ENCODE peak calls at places on chromosomes 3 and 15, in six cellular contexts. L is C1 segment of cervical spinal cord; R is stimulated activated CD4-positive, alpha-beta T cell treated with anti-CD3 and anti-CD28 coated beads, Interleukin-2, amount 100 ng/mL, for 24 hours; H is endothelial cell; S is CD4-positive, alpha-beta memory T cell; B is RPMI8226. M is an unnamed sample.

GRCh38 chr15:74994236-74994635 is 1.1 kb upstream of the SCAMP5 start:
- DNase-seq in S (no peak), H (no peak), R (no peak), L (peak; percentile 23), B (no peak), M (no peak)

GRCh38 chr15:76903251-76903681 is 1.9 kb downstream of the SCAPER start:
- DNase-seq in B (peak; percentile 42), S (peak; percentile 31), R (no peak), H (no peak), L (no peak), M (no peak)

GRCh38 chr15:40754574-40754882 is 526 bp downstream of the RMDN3 start:
- DNase-seq in S (no peak), L (no peak), B (peak; percentile 21), R (no peak), H (no peak), M (peak; percentile 89)

GRCh38 chr15:66886686-66887273 is 178.6 kb upstream of the SMAD3 start:
- DNase-seq in H (no peak), L (no peak), S (no peak), R (no peak), B (no peak), M (peak; percentile 88)

GRCh38 chr15:94703591-94703990 is 472.2 kb downstream of the MCTP2 start:
- DNase-seq in R (no peak), B (no peak), H (no peak), S (no peak), L (no peak), M (no peak)

GRCh38 chr3:156812521-156813335 is 13.4 kb upstream of the LEKR1 start:
- DNase-seq in H (no peak), S (no peak), L (no peak), R (no peak), B (peak; percentile 32), M (no peak)

GRCh38 chr3:38556640-38557358 is 60.7 kb downstream of the EXOG start:
- DNase-seq in B (no peak), L (no peak), S (no peak), R (no peak), H (no peak), M (no peak)

GRCh38 chr3:42552830-42553229 is 28.9 kb downstream of the SEC22C start:
- DNase-seq in L (no peak), R (no peak), B (no peak), S (no peak), H (no peak), M (no peak)

GRCh38 chr15:89837134-89837829 is 22.6 kb upstream of the ANPEP start:
- DNase-seq in H (no peak), R (no peak), B (no peak), L (no peak), S (no peak), M (no peak)

GRCh38 chr3:15486020-15486419 is 35.5 kb downstream of the COLQ start:
- DNase-seq in B (no peak), L (no peak), R (no peak), S (no peak), H (no peak), M (no peak)

GRCh38 chr15:43518073-43518761 is 809 bp downstream of the MAP1A start:
- DNase-seq in H (no peak), S (no peak), L (peak; percentile 77), R (no peak), B (no peak), M (no peak)

GRCh38 chr15:75037685-75038084 is 14.3 kb downstream of the PPCDC start:
- DNase-seq in B (no peak), L (no peak), S (no peak), R (no peak), H (no peak), M (no peak)

GRCh38 chr3:43257850-43258249 is 28.5 kb upstream of the SNRK start:
- DNase-seq in S (no peak), R (no peak), H (no peak), B (no peak), L (no peak), M (no peak)

GRCh38 chr15:71042356-71042922 is 72.8 kb upstream of the THSD4 start:
- DNase-seq in S (no peak), B (no peak), R (no peak), L (no peak), H (no peak), M (no peak)

GRCh38 chr15:39942101-39942752 is 8.3 kb downstream of the EIF2AK4 start:
- DNase-seq in R (no peak), S (no peak), H (no peak), L (no peak), B (no peak), M (no peak)